ENCODE peak calls at places on chromosomes 2 and 18, in four cellular contexts. Z is T-cell; W is CD8-positive, alpha-beta memory T cell; L is endothelial cell. Q is an unnamed sample.

GRCh38 chr18:22711381-22711717 is 221.8 kb upstream of the RBBP8 start:
- DNase-seq in Z (no peak), W (no peak), L (no peak), Q (no peak)

GRCh38 chr2:26072925-26073768 is 39.3 kb downstream of the RAB10 start:
- DNase-seq in Z (no peak), W (no peak), L (peak), Q (no peak)

GRCh38 chr2:28602751-28603639 is 107.1 kb downstream of the PLB1 start:
- DNase-seq in Z (no peak), W (no peak), L (no peak), Q (no peak)

GRCh38 chr2:158015428-158016076 is 86.1 kb upstream of the UPP2 start:
- DNase-seq in Z (no peak), W (no peak), L (no peak), Q (no peak)

GRCh38 chr2:46273225-46273863 is 23.9 kb upstream of the EPAS1 start:
- DNase-seq in Z (no peak), W (no peak), L (no peak), Q (no peak)

GRCh38 chr2:240197439-240198139 is 57.1 kb upstream of the OTOS start:
- DNase-seq in Z (no peak), W (no peak), L (no peak), Q (no peak)

GRCh38 chr18:79211844-79212243 is 142.7 kb downstream of the ATP9B start:
- DNase-seq in Z (no peak), W (no peak), L (no peak), Q (no peak)

GRCh38 chr2:180449171-180449570 is 442.1 kb upstream of the CWC22 start:
- DNase-seq in Z (no peak), W (no peak), L (no peak), Q (no peak)

Q was measured in naive thymus-derived CD8-positive, alpha-beta T cell.